ENCODE peak calls at places on chromosome 7, in eight cellular contexts. V is naive thymus-derived CD8-positive, alpha-beta T cell; E is pancreas; X is HTR-8/SVneo; M is G401; K is pons; R is NCI-H1105 treated with DMSO at 0.1 percent for 48 hours; O is Calu3. G is an unnamed sample.
A peak's percentile ranks its signal among the peaks of the same experiment; 100 is the strongest.

GRCh38 chr7:1844336-1844955 is 174.4 kb downstream of the ELFN1 start:
- DNase-seq in M (no peak), R (no peak), K (no peak), O (no peak), V (no peak), E (peak; percentile 54), X (no peak), G (no peak)

GRCh38 chr7:105691029-105691691 is 109.9 kb upstream of the EFCAB10 start:
- DNase-seq in O (no peak), E (no peak), K (peak; percentile 20), V (peak; percentile 66), X (peak; percentile 21), R (no peak), M (no peak), G (no peak)

GRCh38 chr7:77383333-77383740 is 32.8 kb downstream of the GSAP start:
- DNase-seq in O (no peak), R (no peak), X (no peak), K (no peak), V (no peak), M (no peak), E (no peak), G (no peak)

GRCh38 chr7:87312215-87312865 is 33.1 kb upstream of the CROT start:
- DNase-seq in X (peak; percentile 23), O (peak; percentile 54), R (peak; percentile 54), V (peak; percentile 66), M (peak; percentile 65), E (peak; percentile 63), K (peak; percentile 60), G (peak; percentile 75)

GRCh38 chr7:20287317-20287716 is 43.4 kb upstream of the ITGB8 start:
- DNase-seq in O (no peak), X (no peak), V (no peak), E (no peak), K (no peak), R (no peak), M (no peak), G (no peak)

GRCh38 chr7:84510501-84510900 is 315.9 kb upstream of the SEMA3A start:
- DNase-seq in O (no peak), X (no peak), R (no peak), V (no peak), E (no peak), K (no peak), M (no peak), G (no peak)

GRCh38 chr7:132932321-132933075 is 149.4 kb downstream of the CHCHD3 start:
- DNase-seq in E (no peak), M (no peak), X (no peak), K (no peak), R (no peak), V (no peak), O (no peak), G (no peak)

GRCh38 chr7:41315764-41316163 is 387.1 kb downstream of the INHBA start:
- DNase-seq in R (no peak), X (no peak), K (no peak), V (no peak), O (peak; percentile 34), M (no peak), E (no peak), G (no peak)

GRCh38 chr7:1925349-1925748 is 255.3 kb downstream of the ELFN1 start:
- DNase-seq in R (no peak), X (no peak), E (no peak), O (no peak), V (no peak), K (no peak), M (no peak), G (no peak)

GRCh38 chr7:130152270-130153141 is 52.7 kb downstream of the TMEM209 start:
- DNase-seq in O (no peak), K (no peak), V (no peak), R (no peak), X (no peak), M (no peak), E (no peak), G (no peak)

GRCh38 chr7:36661135-36661840 is 63.0 kb downstream of the AOAH start:
- DNase-seq in E (no peak), R (no peak), X (no peak), V (no peak), K (no peak), M (no peak), O (no peak), G (peak; percentile 42)

GRCh38 chr7:50962281-50962883 is 179.7 kb upstream of the GRB10 start:
- DNase-seq in V (no peak), K (no peak), M (no peak), R (no peak), E (no peak), O (no peak), X (no peak), G (peak; percentile 12)

GRCh38 chr7:145478551-145478950 is 638.0 kb upstream of the CNTNAP2 start:
- DNase-seq in R (no peak), X (no peak), K (no peak), E (no peak), V (no peak), M (no peak), O (no peak), G (no peak)

GRCh38 chr7:132609222-132609621 is 33.0 kb upstream of the PLXNA4 start:
- DNase-seq in K (no peak), M (no peak), E (no peak), R (no peak), X (no peak), V (no peak), O (no peak), G (no peak)

GRCh38 chr7:145064114-145064513 is 228.3 kb upstream of the TPK1 start:
- DNase-seq in K (no peak), O (no peak), E (no peak), M (no peak), V (no peak), X (no peak), R (no peak), G (no peak)

GRCh38 chr7:143381427-143382125 is 431 bp downstream of the ZYX start:
- DNase-seq in M (no peak), X (peak; percentile 59), V (no peak), O (peak; percentile 72), E (peak; percentile 86), R (peak; percentile 52), K (peak; percentile 31), G (peak; percentile 54)

GRCh38 chr7:142956951-142957623 is 5.1 kb downstream of the KEL start:
- DNase-seq in E (no peak), O (peak; percentile 19), X (no peak), V (no peak), K (no peak), M (no peak), R (no peak), G (peak; percentile 57)

GRCh38 chr7:155169498-155170065 is 99.5 kb downstream of the HTR5A start:
- DNase-seq in O (no peak), V (no peak), R (peak; percentile 14), K (no peak), E (no peak), M (no peak), X (no peak), G (no peak)

GRCh38 chr7:3537210-3537875 is 236.3 kb downstream of the SDK1 start:
- DNase-seq in X (peak; percentile 31), O (no peak), M (no peak), R (no peak), E (no peak), K (no peak), V (no peak), G (peak; percentile 18)

GRCh38 chr7:21099432-21099831 is 312.7 kb upstream of the SP8 start:
- DNase-seq in O (no peak), X (no peak), K (no peak), E (no peak), M (no peak), R (no peak), V (no peak), G (no peak)

GRCh38 chr7:146074195-146074765 is 42.3 kb upstream of the CNTNAP2 start:
- DNase-seq in R (no peak), X (no peak), M (no peak), O (no peak), K (no peak), V (no peak), E (no peak), G (no peak)

GRCh38 chr7:121079425-121080169 is 91.1 kb downstream of the CPED1 start:
- DNase-seq in R (no peak), V (no peak), O (no peak), M (no peak), K (no peak), E (no peak), X (no peak), G (no peak)

GRCh38 chr7:1742555-1743303 is 72.7 kb downstream of the ELFN1 start:
- DNase-seq in K (no peak), M (no peak), E (peak; percentile 83), X (peak; percentile 48), O (peak; percentile 82), V (peak; percentile 57), R (peak; percentile 13), G (no peak)

GRCh38 chr7:101116898-101117297 is 10.0 kb upstream of the SERPINE1 start:
- DNase-seq in V (no peak), X (no peak), K (no peak), E (no peak), R (no peak), O (no peak), M (no peak), G (no peak)

GRCh38 chr7:90564455-90564854 is 31.7 kb upstream of the CDK14 start:
- DNase-seq in R (no peak), M (no peak), K (no peak), E (no peak), X (no peak), O (peak; percentile 14), V (no peak), G (no peak)

GRCh38 chr7:105990726-105991465 is 27.8 kb downstream of the CDHR3 start:
- DNase-seq in R (no peak), O (no peak), M (peak; percentile 91), E (no peak), V (no peak), K (no peak), X (no peak), G (no peak)

GRCh38 chr7:151520419-151521229 is 929 bp upstream of the RHEB start:
- DNase-seq in V (peak; percentile 40), O (peak; percentile 67), R (peak; percentile 55), K (peak; percentile 23), M (peak; percentile 43), X (no peak), E (peak; percentile 84), G (no peak)

GRCh38 chr7:141242568-141242967 is 168.7 kb downstream of the TMEM178B start:
- DNase-seq in M (no peak), X (no peak), V (no peak), E (no peak), O (no peak), K (no peak), R (no peak), G (no peak)

GRCh38 chr7:137932881-137933269 is 69.0 kb downstream of the CREB3L2 start:
- DNase-seq in K (peak; percentile 68), X (no peak), O (no peak), M (no peak), E (no peak), R (no peak), V (no peak), G (no peak)

G was measured in RWPE1.